ENCODE peak calls at places on chromosomes 16 and 17, in six cellular contexts. One of them, this sample, is unnamed.
A peak's percentile ranks its signal among the peaks of the same experiment; 100 is the strongest.

GRCh38 chr16:66419527-66419926 is 7.6 kb upstream of the BEAN1 start:
- DNase-seq in adrenal gland: no peak
- DNase-seq in breast epithelium: no peak
- DNase-seq in SK-N-MC: no peak
- DNase-seq in PC-9: no peak
- DNase-seq in RWPE1: no peak
- DNase-seq in this sample: no peak

GRCh38 chr17:14311979-14312378 is 11.1 kb downstream of the HS3ST3B1 start:
- DNase-seq in adrenal gland: no peak
- DNase-seq in breast epithelium: no peak
- DNase-seq in SK-N-MC: no peak
- DNase-seq in PC-9: no peak
- DNase-seq in RWPE1: no peak
- DNase-seq in this sample: no peak

GRCh38 chr17:55248077-55248476 is 16.7 kb upstream of the HLF start:
- DNase-seq in adrenal gland: no peak
- DNase-seq in breast epithelium: no peak
- DNase-seq in SK-N-MC: no peak
- DNase-seq in PC-9: no peak
- DNase-seq in RWPE1: no peak
- DNase-seq in this sample: no peak

GRCh38 chr16:3259829-3260228 is 3.4 kb upstream of the MEFV start:
- DNase-seq in adrenal gland: no peak
- DNase-seq in breast epithelium: no peak
- DNase-seq in SK-N-MC: no peak
- DNase-seq in PC-9: no peak
- DNase-seq in RWPE1: no peak
- DNase-seq in this sample: no peak

GRCh38 chr17:45848405-45848804 is 3.7 kb downstream of the SPPL2C start:
- DNase-seq in adrenal gland: no peak
- DNase-seq in breast epithelium: no peak
- DNase-seq in SK-N-MC: no peak
- DNase-seq in PC-9: no peak
- DNase-seq in RWPE1: no peak
- DNase-seq in this sample: no peak

GRCh38 chr17:42097691-42098661 is at the start of gene ZNF385C:
- DNase-seq in adrenal gland: no peak
- DNase-seq in breast epithelium: no peak
- DNase-seq in SK-N-MC: no peak
- DNase-seq in PC-9: no peak
- DNase-seq in RWPE1: no peak
- DNase-seq in this sample: no peak

GRCh38 chr16:3434373-3434772 is 8.9 kb downstream of the ZNF597 start:
- DNase-seq in adrenal gland: no peak
- DNase-seq in breast epithelium: no peak
- DNase-seq in SK-N-MC: no peak
- DNase-seq in PC-9: no peak
- DNase-seq in RWPE1: no peak
- DNase-seq in this sample: no peak

GRCh38 chr16:85948870-85949269 is 49.9 kb downstream of the IRF8 start:
- DNase-seq in adrenal gland: no peak
- DNase-seq in breast epithelium: no peak
- DNase-seq in SK-N-MC: no peak
- DNase-seq in PC-9: no peak
- DNase-seq in RWPE1: no peak
- DNase-seq in this sample: no peak

GRCh38 chr17:59627269-59627668 is 7.6 kb downstream of the CLTC start:
- DNase-seq in adrenal gland: no peak
- DNase-seq in breast epithelium: no peak
- DNase-seq in SK-N-MC: no peak
- DNase-seq in PC-9: no peak
- DNase-seq in RWPE1: no peak
- DNase-seq in this sample: no peak

GRCh38 chr16:72680732-72681131 is 367.2 kb downstream of the ZFHX3 start:
- DNase-seq in adrenal gland: no peak
- DNase-seq in breast epithelium: no peak
- DNase-seq in SK-N-MC: no peak
- DNase-seq in PC-9: no peak
- DNase-seq in RWPE1: no peak
- DNase-seq in this sample: no peak

GRCh38 chr17:18380471-18381157 is 3.0 kb downstream of the EVPLL start:
- DNase-seq in adrenal gland: no peak
- DNase-seq in breast epithelium: no peak
- DNase-seq in SK-N-MC: no peak
- DNase-seq in PC-9: no peak
- DNase-seq in RWPE1: no peak
- DNase-seq in this sample: no peak

GRCh38 chr17:73308017-73308823 is 3.6 kb downstream of the CDC42EP4 start:
- DNase-seq in adrenal gland: peak; percentile 97
- DNase-seq in breast epithelium: peak; percentile 88
- DNase-seq in SK-N-MC: no peak
- DNase-seq in PC-9: peak; percentile 95
- DNase-seq in RWPE1: peak; percentile 84
- DNase-seq in this sample: no peak

GRCh38 chr16:58628845-58629680 is 563 bp downstream of the CNOT1 start:
- DNase-seq in adrenal gland: peak; percentile 68
- DNase-seq in breast epithelium: peak; percentile 59
- DNase-seq in SK-N-MC: no peak
- DNase-seq in PC-9: peak; percentile 15
- DNase-seq in RWPE1: no peak
- DNase-seq in this sample: no peak

GRCh38 chr16:10090816-10091215 is 91.4 kb downstream of the GRIN2A start:
- DNase-seq in adrenal gland: no peak
- DNase-seq in breast epithelium: no peak
- DNase-seq in SK-N-MC: no peak
- DNase-seq in PC-9: no peak
- DNase-seq in RWPE1: no peak
- DNase-seq in this sample: no peak

GRCh38 chr17:36947922-36948716 is 635 bp upstream of the AATF start:
- DNase-seq in adrenal gland: no peak
- DNase-seq in breast epithelium: no peak
- DNase-seq in SK-N-MC: no peak
- DNase-seq in PC-9: no peak
- DNase-seq in RWPE1: no peak
- DNase-seq in this sample: no peak

GRCh38 chr17:19979917-19980770 is 2.5 kb upstream of the AKAP10 start:
- DNase-seq in adrenal gland: peak; percentile 67
- DNase-seq in breast epithelium: no peak
- DNase-seq in SK-N-MC: no peak
- DNase-seq in PC-9: no peak
- DNase-seq in RWPE1: no peak
- DNase-seq in this sample: no peak

GRCh38 chr17:78748730-78749317 is 33.2 kb downstream of the CYTH1 start:
- DNase-seq in adrenal gland: peak; percentile 51
- DNase-seq in breast epithelium: peak; percentile 57
- DNase-seq in SK-N-MC: no peak
- DNase-seq in PC-9: no peak
- DNase-seq in RWPE1: peak; percentile 50
- DNase-seq in this sample: no peak

GRCh38 chr17:78817123-78817522 is 23.5 kb downstream of the USP36 start:
- DNase-seq in adrenal gland: no peak
- DNase-seq in breast epithelium: no peak
- DNase-seq in SK-N-MC: no peak
- DNase-seq in PC-9: no peak
- DNase-seq in RWPE1: no peak
- DNase-seq in this sample: no peak

GRCh38 chr17:44012391-44012790 is 2.4 kb downstream of the TMEM101 start:
- DNase-seq in adrenal gland: no peak
- DNase-seq in breast epithelium: no peak
- DNase-seq in SK-N-MC: no peak
- DNase-seq in PC-9: no peak
- DNase-seq in RWPE1: no peak
- DNase-seq in this sample: no peak

GRCh38 chr16:29738514-29738913 is 7.3 kb downstream of the C16orf54 start:
- DNase-seq in adrenal gland: no peak
- DNase-seq in breast epithelium: no peak
- DNase-seq in SK-N-MC: no peak
- DNase-seq in PC-9: peak; percentile 62
- DNase-seq in RWPE1: no peak
- DNase-seq in this sample: no peak

GRCh38 chr17:72167593-72167992 is 46.8 kb downstream of the SOX9 start:
- DNase-seq in adrenal gland: no peak
- DNase-seq in breast epithelium: no peak
- DNase-seq in SK-N-MC: no peak
- DNase-seq in PC-9: no peak
- DNase-seq in RWPE1: no peak
- DNase-seq in this sample: no peak

GRCh38 chr17:83176272-83176955 is 97.0 kb downstream of the METRNL start:
- DNase-seq in adrenal gland: no peak
- DNase-seq in breast epithelium: peak; percentile 9
- DNase-seq in SK-N-MC: no peak
- DNase-seq in PC-9: no peak
- DNase-seq in RWPE1: no peak
- DNase-seq in this sample: no peak

GRCh38 chr16:4005281-4005680 is 111.0 kb downstream of the ADCY9 start:
- DNase-seq in adrenal gland: no peak
- DNase-seq in breast epithelium: no peak
- DNase-seq in SK-N-MC: no peak
- DNase-seq in PC-9: no peak
- DNase-seq in RWPE1: no peak
- DNase-seq in this sample: no peak

DNA sequence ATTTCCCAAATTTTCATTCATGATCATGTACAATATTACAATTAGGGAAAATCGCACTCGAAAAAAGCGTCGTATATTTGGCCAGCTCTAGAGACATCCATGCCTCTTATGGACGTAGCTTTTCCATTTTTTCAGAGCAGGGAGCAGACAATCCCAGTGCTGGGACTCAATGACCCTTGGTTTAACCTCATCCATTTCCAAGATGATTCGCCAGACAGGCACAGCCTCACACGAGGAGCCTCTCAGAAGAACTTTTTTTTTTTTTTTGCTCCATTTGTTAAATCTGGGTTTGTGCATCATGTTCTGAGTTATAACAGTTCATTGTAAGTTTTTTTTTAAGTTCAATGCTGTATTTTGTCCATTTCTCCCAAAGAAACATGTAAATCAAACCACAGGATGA is 92.1 kb downstream of the ZDHHC7 start:
- DNase-seq in adrenal gland: no peak
- DNase-seq in breast epithelium: no peak
- DNase-seq in SK-N-MC: no peak
- DNase-seq in PC-9: no peak
- DNase-seq in RWPE1: no peak
- DNase-seq in this sample: no peak
- H3K27ac ChIP-seq in adrenal gland: peak overlapping the region; percentile 86
- H3K27ac ChIP-seq in breast epithelium: no peak overlapping the region
- H3K27ac ChIP-seq in SK-N-MC: no peak overlapping the region
- H3K27ac ChIP-seq in PC-9: no peak overlapping the region
- H3K27ac ChIP-seq in RWPE1: no peak overlapping the region
- H3K27ac ChIP-seq in this sample: no peak overlapping the region

DNA sequence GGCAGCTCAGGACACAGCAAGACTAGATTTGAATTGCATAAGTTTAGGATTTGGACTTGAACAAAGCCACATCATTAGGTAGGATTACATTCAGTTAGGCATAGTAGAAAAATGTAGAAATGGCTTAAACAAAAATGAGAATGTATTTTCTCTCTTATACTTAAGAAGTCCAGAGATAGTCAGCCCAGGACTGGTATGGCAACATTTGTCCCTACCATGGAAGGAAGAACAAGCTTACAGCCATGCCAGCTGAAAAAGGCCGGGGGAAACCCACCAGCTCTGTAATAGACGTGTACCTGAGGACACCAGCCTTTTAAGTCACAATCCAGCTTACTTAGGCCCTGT is 11.2 kb upstream of the TMIGD1 start:
- DNase-seq in adrenal gland: no peak
- DNase-seq in breast epithelium: no peak
- DNase-seq in SK-N-MC: no peak
- DNase-seq in PC-9: no peak
- DNase-seq in RWPE1: no peak
- DNase-seq in this sample: no peak
- H3K27ac ChIP-seq in adrenal gland: peak overlapping the region; percentile 65
- H3K27ac ChIP-seq in breast epithelium: peak overlapping the region; percentile 86
- H3K27ac ChIP-seq in SK-N-MC: no peak overlapping the region
- H3K27ac ChIP-seq in PC-9: peak overlapping the region; percentile 96
- H3K27ac ChIP-seq in RWPE1: peak overlapping the region; percentile 60
- H3K27ac ChIP-seq in this sample: peak overlapping the region; percentile 86

GRCh38 chr16:87837627-87838289 is 31.5 kb downstream of the SLC7A5 start:
- DNase-seq in adrenal gland: no peak
- DNase-seq in breast epithelium: no peak
- DNase-seq in SK-N-MC: no peak
- DNase-seq in PC-9: no peak
- DNase-seq in RWPE1: no peak
- DNase-seq in this sample: no peak

GRCh38 chr16:87839542-87840461 is 29.5 kb downstream of the SLC7A5 start:
- DNase-seq in adrenal gland: no peak
- DNase-seq in breast epithelium: no peak
- DNase-seq in SK-N-MC: no peak
- DNase-seq in PC-9: no peak
- DNase-seq in RWPE1: no peak
- DNase-seq in this sample: no peak

GRCh38 chr16:87836844-87837581 is 32.3 kb downstream of the SLC7A5 start:
- DNase-seq in adrenal gland: no peak
- DNase-seq in breast epithelium: no peak
- DNase-seq in SK-N-MC: no peak
- DNase-seq in PC-9: no peak
- DNase-seq in RWPE1: no peak
- DNase-seq in this sample: peak; percentile 59

GRCh38 chr16:87840462-87840978 is 28.8 kb downstream of the SLC7A5 start:
- DNase-seq in adrenal gland: no peak
- DNase-seq in breast epithelium: no peak
- DNase-seq in SK-N-MC: no peak
- DNase-seq in PC-9: no peak
- DNase-seq in RWPE1: no peak
- DNase-seq in this sample: no peak

GRCh38 chr16:87838643-87839541 is 30.4 kb downstream of the SLC7A5 start:
- DNase-seq in adrenal gland: no peak
- DNase-seq in breast epithelium: no peak
- DNase-seq in SK-N-MC: no peak
- DNase-seq in PC-9: no peak
- DNase-seq in RWPE1: no peak
- DNase-seq in this sample: no peak
- H3K27ac ChIP-seq in adrenal gland: no peak overlapping the region
- H3K27ac ChIP-seq in breast epithelium: peak overlapping the region; percentile 43
- H3K27ac ChIP-seq in SK-N-MC: no peak overlapping the region
- H3K27ac ChIP-seq in PC-9: no peak overlapping the region
- H3K27ac ChIP-seq in RWPE1: peak overlapping the region; percentile 98
- H3K27ac ChIP-seq in this sample: peak overlapping the region; percentile 67

DNA sequence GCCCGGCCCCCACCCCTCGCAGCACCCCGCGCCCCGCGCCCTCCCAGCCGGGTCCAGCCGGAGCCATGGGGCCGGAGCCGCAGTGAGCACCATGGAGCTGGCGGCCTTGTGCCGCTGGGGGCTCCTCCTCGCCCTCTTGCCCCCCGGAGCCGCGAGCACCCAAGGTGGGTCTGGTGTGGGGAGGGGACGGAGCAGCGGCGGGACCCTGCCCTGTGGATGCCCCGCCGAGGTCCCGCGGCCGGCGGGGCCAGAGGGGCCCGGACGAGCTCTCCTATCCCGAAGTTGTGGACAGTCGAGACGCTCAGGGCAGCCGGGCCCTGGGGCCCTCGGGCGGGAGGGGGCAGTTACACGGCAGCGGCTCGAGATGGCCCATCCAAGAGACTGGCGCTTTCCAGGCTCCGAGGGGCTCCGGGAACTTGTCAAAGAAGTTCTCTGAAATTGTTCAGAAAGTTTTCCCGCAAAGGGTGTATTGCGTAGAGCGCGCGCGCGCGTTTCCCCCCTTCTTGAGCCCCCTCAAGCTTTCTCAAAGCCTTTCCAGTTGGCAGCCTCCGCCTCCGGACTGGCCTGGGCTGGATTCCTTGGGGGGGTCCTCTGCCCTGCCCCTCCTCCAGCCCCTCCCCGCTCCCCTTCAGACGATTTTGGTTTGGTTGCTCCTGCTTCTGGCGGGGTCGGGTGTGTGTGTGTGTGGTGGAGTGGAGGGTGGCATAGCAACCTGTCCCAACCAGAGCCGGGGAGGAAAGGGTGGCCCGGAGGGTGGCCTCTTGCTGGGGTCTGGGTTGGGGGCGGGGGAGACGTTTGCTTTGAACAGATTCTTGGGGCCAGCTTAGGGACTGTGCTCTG is 504 bp downstream of the ERBB2 start:
- DNase-seq in adrenal gland: no peak
- DNase-seq in breast epithelium: no peak
- DNase-seq in SK-N-MC: no peak
- DNase-seq in PC-9: peak; percentile 12
- DNase-seq in RWPE1: peak; percentile 41
- DNase-seq in this sample: no peak
- H3K27ac ChIP-seq in adrenal gland: peak overlapping the region; percentile 73
- H3K27ac ChIP-seq in breast epithelium: peak overlapping the region; percentile 94
- H3K27ac ChIP-seq in SK-N-MC: no peak overlapping the region
- H3K27ac ChIP-seq in PC-9: peak overlapping the region; percentile 20
- H3K27ac ChIP-seq in RWPE1: peak overlapping the region; percentile 75
- H3K27ac ChIP-seq in this sample: peak overlapping the region; percentile 16